ENCODE peak calls at places on chromosomes 5 and 9, in seven cellular contexts. One of them, this sample, is unnamed.
A peak's percentile ranks its signal among the peaks of the same experiment; 100 is the strongest.

GRCh38 chr5:116137544-116138378 is 52.9 kb downstream of the COMMD10 start:
- DNase-seq in endothelial cell of umbilical vein: peak; percentile 71
- DNase-seq in GM23338: peak; percentile 81
- DNase-seq in stomach: no peak
- DNase-seq in prostate gland: no peak
- DNase-seq in HL-60: peak; percentile 1
- DNase-seq in transverse colon: no peak
- DNase-seq in this sample: peak; percentile 15

GRCh38 chr9:95027914-95028854 is 289.3 kb downstream of the FANCC start:
- DNase-seq in endothelial cell of umbilical vein: no peak
- DNase-seq in GM23338: no peak
- DNase-seq in stomach: peak; percentile 67
- DNase-seq in prostate gland: no peak
- DNase-seq in HL-60: no peak
- DNase-seq in transverse colon: no peak
- DNase-seq in this sample: no peak

GRCh38 chr5:74257645-74258328 is 382.7 kb downstream of the ENC1 start:
- DNase-seq in endothelial cell of umbilical vein: no peak
- DNase-seq in GM23338: peak; percentile 30
- DNase-seq in stomach: peak; percentile 50
- DNase-seq in prostate gland: peak; percentile 21
- DNase-seq in HL-60: peak; percentile 65
- DNase-seq in transverse colon: peak; percentile 81
- DNase-seq in this sample: no peak

GRCh38 chr9:128669786-128670185 is 13.1 kb upstream of the DYNC2I2 start:
- DNase-seq in endothelial cell of umbilical vein: no peak
- DNase-seq in GM23338: no peak
- DNase-seq in stomach: no peak
- DNase-seq in prostate gland: no peak
- DNase-seq in HL-60: no peak
- DNase-seq in transverse colon: no peak
- DNase-seq in this sample: no peak

GRCh38 chr5:68746220-68747076 is 347.4 kb upstream of the SLC30A5 start:
- DNase-seq in endothelial cell of umbilical vein: no peak
- DNase-seq in GM23338: no peak
- DNase-seq in stomach: no peak
- DNase-seq in prostate gland: peak; percentile 67
- DNase-seq in HL-60: no peak
- DNase-seq in transverse colon: no peak
- DNase-seq in this sample: no peak

GRCh38 chr5:172906888-172907287 is 52.3 kb upstream of the RPL26L1 start:
- DNase-seq in endothelial cell of umbilical vein: no peak
- DNase-seq in GM23338: no peak
- DNase-seq in stomach: no peak
- DNase-seq in prostate gland: no peak
- DNase-seq in HL-60: no peak
- DNase-seq in transverse colon: no peak
- DNase-seq in this sample: no peak

GRCh38 chr9:764105-764524 is 77.4 kb upstream of the DMRT1 start:
- DNase-seq in endothelial cell of umbilical vein: peak; percentile 90
- DNase-seq in GM23338: peak; percentile 94
- DNase-seq in stomach: peak; percentile 71
- DNase-seq in prostate gland: peak; percentile 65
- DNase-seq in HL-60: peak; percentile 91
- DNase-seq in transverse colon: peak; percentile 76
- DNase-seq in this sample: peak; percentile 22

GRCh38 chr5:66849803-66850202 is 253.6 kb downstream of the MAST4 start:
- DNase-seq in endothelial cell of umbilical vein: peak; percentile 54
- DNase-seq in GM23338: no peak
- DNase-seq in stomach: no peak
- DNase-seq in prostate gland: no peak
- DNase-seq in HL-60: no peak
- DNase-seq in transverse colon: no peak
- DNase-seq in this sample: no peak

GRCh38 chr9:129619787-129620668 is 873 bp downstream of the C9orf50 start:
- DNase-seq in endothelial cell of umbilical vein: no peak
- DNase-seq in GM23338: peak; percentile 69
- DNase-seq in stomach: no peak
- DNase-seq in prostate gland: no peak
- DNase-seq in HL-60: no peak
- DNase-seq in transverse colon: no peak
- DNase-seq in this sample: no peak

GRCh38 chr5:97075649-97076048 is 66.8 kb downstream of the LIX1 start:
- DNase-seq in endothelial cell of umbilical vein: no peak
- DNase-seq in GM23338: no peak
- DNase-seq in stomach: no peak
- DNase-seq in prostate gland: no peak
- DNase-seq in HL-60: no peak
- DNase-seq in transverse colon: no peak
- DNase-seq in this sample: no peak

GRCh38 chr5:31626156-31626555 is 12.8 kb upstream of the PDZD2 start:
- DNase-seq in endothelial cell of umbilical vein: no peak
- DNase-seq in GM23338: no peak
- DNase-seq in stomach: no peak
- DNase-seq in prostate gland: peak; percentile 67
- DNase-seq in HL-60: no peak
- DNase-seq in transverse colon: no peak
- DNase-seq in this sample: no peak

GRCh38 chr9:13267743-13268142 is 11.7 kb downstream of the MPDZ start:
- DNase-seq in endothelial cell of umbilical vein: peak; percentile 97
- DNase-seq in GM23338: peak; percentile 22
- DNase-seq in stomach: no peak
- DNase-seq in prostate gland: no peak
- DNase-seq in HL-60: no peak
- DNase-seq in transverse colon: no peak
- DNase-seq in this sample: no peak

GRCh38 chr5:124103671-124104070 is 591.7 kb downstream of the CSNK1G3 start:
- DNase-seq in endothelial cell of umbilical vein: no peak
- DNase-seq in GM23338: no peak
- DNase-seq in stomach: no peak
- DNase-seq in prostate gland: no peak
- DNase-seq in HL-60: no peak
- DNase-seq in transverse colon: no peak
- DNase-seq in this sample: no peak

GRCh38 chr5:169801324-169801777 is 164.3 kb downstream of the DOCK2 start:
- DNase-seq in endothelial cell of umbilical vein: no peak
- DNase-seq in GM23338: no peak
- DNase-seq in stomach: no peak
- DNase-seq in prostate gland: no peak
- DNase-seq in HL-60: peak; percentile 40
- DNase-seq in transverse colon: no peak
- DNase-seq in this sample: no peak

GRCh38 chr5:177129206-177129605 is 4.4 kb upstream of the NSD1 start:
- DNase-seq in endothelial cell of umbilical vein: no peak
- DNase-seq in GM23338: no peak
- DNase-seq in stomach: no peak
- DNase-seq in prostate gland: no peak
- DNase-seq in HL-60: no peak
- DNase-seq in transverse colon: no peak
- DNase-seq in this sample: no peak

GRCh38 chr5:56112526-56113121 is 117.9 kb upstream of the IL6ST start:
- DNase-seq in endothelial cell of umbilical vein: no peak
- DNase-seq in GM23338: no peak
- DNase-seq in stomach: no peak
- DNase-seq in prostate gland: peak; percentile 20
- DNase-seq in HL-60: no peak
- DNase-seq in transverse colon: no peak
- DNase-seq in this sample: no peak

GRCh38 chr5:84088996-84089395 is 295.7 kb downstream of the EDIL3 start:
- DNase-seq in endothelial cell of umbilical vein: peak; percentile 16
- DNase-seq in GM23338: peak; percentile 19
- DNase-seq in stomach: no peak
- DNase-seq in prostate gland: no peak
- DNase-seq in HL-60: peak; percentile 9
- DNase-seq in transverse colon: no peak
- DNase-seq in this sample: no peak

GRCh38 chr5:150541397-150541675 is 33.4 kb downstream of the NDST1 start:
- DNase-seq in endothelial cell of umbilical vein: no peak
- DNase-seq in GM23338: no peak
- DNase-seq in stomach: no peak
- DNase-seq in prostate gland: no peak
- DNase-seq in HL-60: no peak
- DNase-seq in transverse colon: no peak
- DNase-seq in this sample: no peak

DNA sequence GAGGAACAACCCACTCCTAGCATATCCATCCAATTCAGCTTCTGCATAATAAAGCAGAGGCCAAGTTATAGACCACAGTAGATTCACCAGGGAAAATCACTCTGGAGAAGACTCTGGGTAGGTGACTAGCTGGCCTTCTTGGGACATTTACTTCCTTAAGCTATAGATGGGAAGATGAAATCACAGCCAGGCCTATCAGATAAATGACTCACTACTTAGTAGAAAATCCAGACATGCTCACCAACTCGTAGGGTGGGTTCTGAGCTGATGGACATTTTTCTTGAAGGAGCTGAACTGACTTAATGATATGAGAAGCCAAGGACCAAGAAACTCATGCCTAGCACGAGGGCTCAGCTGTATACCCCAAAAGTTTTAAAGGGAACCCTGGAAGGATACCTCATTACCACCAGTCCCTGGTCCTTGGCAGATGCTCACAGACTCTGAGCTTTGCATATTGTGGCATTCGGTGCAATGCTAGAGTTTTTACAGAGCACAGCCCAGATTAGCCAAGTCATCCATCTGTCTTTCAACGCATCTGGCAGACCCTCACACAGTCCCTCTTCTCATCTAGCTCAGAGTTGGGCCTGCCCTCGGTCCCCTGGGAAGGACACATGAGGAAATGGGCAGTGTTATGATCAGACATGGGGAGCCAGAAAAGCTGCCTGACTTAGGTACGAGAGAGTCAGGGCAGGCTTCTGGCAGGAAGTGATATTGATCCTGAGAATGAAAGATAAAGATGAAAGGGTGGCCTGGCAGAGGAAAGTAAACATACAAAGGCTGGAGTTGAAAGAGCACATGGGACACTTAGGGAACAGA is 15.0 kb downstream of the ACSL6 start:
- DNase-seq in endothelial cell of umbilical vein: peak; percentile 94
- DNase-seq in GM23338: no peak
- DNase-seq in stomach: no peak
- DNase-seq in prostate gland: no peak
- DNase-seq in HL-60: no peak
- DNase-seq in transverse colon: no peak
- DNase-seq in this sample: no peak
- TF ChIP-seq POLR2AphosphoS5 in endothelial cell of umbilical vein: peak; percentile 75
- TF ChIP-seq POLR2AphosphoS5 in GM23338: no peak
- TF ChIP-seq POLR2AphosphoS5 in stomach: no peak
- TF ChIP-seq POLR2AphosphoS5 in prostate gland: no peak
- TF ChIP-seq POLR2AphosphoS5 in HL-60: no peak
- TF ChIP-seq POLR2AphosphoS5 in transverse colon: no peak
- TF ChIP-seq POLR2AphosphoS5 in this sample: no peak

GRCh38 chr9:92439921-92440750 is 15.9 kb upstream of the OMD start:
- DNase-seq in endothelial cell of umbilical vein: peak; percentile 1
- DNase-seq in GM23338: no peak
- DNase-seq in stomach: no peak
- DNase-seq in prostate gland: no peak
- DNase-seq in HL-60: no peak
- DNase-seq in transverse colon: no peak
- DNase-seq in this sample: no peak
- H3K27ac ChIP-seq in endothelial cell of umbilical vein: no peak overlapping the region
- H3K27ac ChIP-seq in GM23338: no peak overlapping the region
- H3K27ac ChIP-seq in stomach: no peak overlapping the region
- H3K27ac ChIP-seq in prostate gland: no peak overlapping the region
- H3K27ac ChIP-seq in HL-60: no peak overlapping the region
- H3K27ac ChIP-seq in transverse colon: no peak overlapping the region
- H3K27ac ChIP-seq in this sample: no peak overlapping the region

GRCh38 chr5:59607126-59607807 is 286.3 kb downstream of the PDE4D start:
- DNase-seq in endothelial cell of umbilical vein: peak; percentile 36
- DNase-seq in GM23338: peak; percentile 16
- DNase-seq in stomach: no peak
- DNase-seq in prostate gland: no peak
- DNase-seq in HL-60: no peak
- DNase-seq in transverse colon: no peak
- DNase-seq in this sample: no peak

GRCh38 chr5:59609501-59610265 is 283.8 kb downstream of the PDE4D start:
- DNase-seq in endothelial cell of umbilical vein: no peak
- DNase-seq in GM23338: no peak
- DNase-seq in stomach: no peak
- DNase-seq in prostate gland: no peak
- DNase-seq in HL-60: no peak
- DNase-seq in transverse colon: no peak
- DNase-seq in this sample: no peak

GRCh38 chr5:59604111-59604510 is 289.4 kb downstream of the PDE4D start:
- DNase-seq in endothelial cell of umbilical vein: no peak
- DNase-seq in GM23338: no peak
- DNase-seq in stomach: no peak
- DNase-seq in prostate gland: no peak
- DNase-seq in HL-60: no peak
- DNase-seq in transverse colon: no peak
- DNase-seq in this sample: no peak

GRCh38 chr5:59608745-59609144 is 284.8 kb downstream of the PDE4D start:
- DNase-seq in endothelial cell of umbilical vein: peak; percentile 16
- DNase-seq in GM23338: no peak
- DNase-seq in stomach: no peak
- DNase-seq in prostate gland: no peak
- DNase-seq in HL-60: no peak
- DNase-seq in transverse colon: no peak
- DNase-seq in this sample: no peak
- TF ChIP-seq POLR2AphosphoS5 in endothelial cell of umbilical vein: no peak
- TF ChIP-seq POLR2AphosphoS5 in GM23338: no peak
- TF ChIP-seq POLR2AphosphoS5 in stomach: no peak
- TF ChIP-seq POLR2AphosphoS5 in prostate gland: no peak
- TF ChIP-seq POLR2AphosphoS5 in HL-60: no peak
- TF ChIP-seq POLR2AphosphoS5 in transverse colon: no peak
- TF ChIP-seq POLR2AphosphoS5 in this sample: no peak

GRCh38 chr5:152439791-152440190 is 34.7 kb upstream of the NMUR2 start:
- DNase-seq in endothelial cell of umbilical vein: no peak
- DNase-seq in GM23338: no peak
- DNase-seq in stomach: no peak
- DNase-seq in prostate gland: no peak
- DNase-seq in HL-60: no peak
- DNase-seq in transverse colon: no peak
- DNase-seq in this sample: no peak

DNA sequence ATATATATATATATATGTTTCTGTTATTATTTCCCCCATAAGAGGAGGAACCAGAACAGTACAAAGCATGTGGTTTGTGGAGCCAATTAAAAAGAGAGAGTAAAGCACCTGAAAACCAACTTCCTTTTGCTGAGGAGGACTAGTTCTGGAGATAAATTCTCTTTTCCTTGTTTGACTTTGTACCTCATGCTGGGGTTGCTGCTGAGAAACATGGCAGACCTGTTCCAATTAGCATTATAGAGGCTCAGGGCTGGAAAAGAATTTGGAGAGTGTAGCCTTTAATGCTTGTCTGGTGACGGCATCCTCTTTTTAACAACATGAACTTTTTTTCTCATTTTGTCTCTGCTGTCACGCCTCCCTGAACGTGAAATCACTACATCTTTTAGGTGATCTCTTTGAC is 32.8 kb upstream of the NMUR2 start:
- DNase-seq in endothelial cell of umbilical vein: no peak
- DNase-seq in GM23338: peak; percentile 68
- DNase-seq in stomach: no peak
- DNase-seq in prostate gland: no peak
- DNase-seq in HL-60: no peak
- DNase-seq in transverse colon: no peak
- DNase-seq in this sample: no peak
- H3K27ac ChIP-seq in endothelial cell of umbilical vein: no peak overlapping the region
- H3K27ac ChIP-seq in GM23338: no peak overlapping the region
- H3K27ac ChIP-seq in stomach: no peak overlapping the region
- H3K27ac ChIP-seq in prostate gland: no peak overlapping the region
- H3K27ac ChIP-seq in HL-60: no peak overlapping the region
- H3K27ac ChIP-seq in transverse colon: no peak overlapping the region
- H3K27ac ChIP-seq in this sample: no peak overlapping the region

GRCh38 chr5:65190328-65191053 is 291.2 kb downstream of the ADAMTS6 start:
- DNase-seq in endothelial cell of umbilical vein: no peak
- DNase-seq in GM23338: no peak
- DNase-seq in stomach: no peak
- DNase-seq in prostate gland: no peak
- DNase-seq in HL-60: no peak
- DNase-seq in transverse colon: no peak
- DNase-seq in this sample: no peak
- TF ChIP-seq POLR2AphosphoS5 in endothelial cell of umbilical vein: no peak
- TF ChIP-seq POLR2AphosphoS5 in GM23338: no peak
- TF ChIP-seq POLR2AphosphoS5 in stomach: peak; percentile 15
- TF ChIP-seq POLR2AphosphoS5 in prostate gland: no peak
- TF ChIP-seq POLR2AphosphoS5 in HL-60: no peak
- TF ChIP-seq POLR2AphosphoS5 in transverse colon: no peak
- TF ChIP-seq POLR2AphosphoS5 in this sample: no peak

This sample was measured in Panc1.